ENCODE peak calls at places on chromosomes 5 and 9, in four cellular contexts. F is HepG2, A is K562, P is H1. R is an unnamed sample.

GRCh38 chr9:129757045-129757444 is 4.2 kb upstream of the PTGES start:
- DNase-seq in F (no peak), A (no peak), P (no peak), R (no peak)

GRCh38 chr5:87784869-87785268 is 372.1 kb upstream of the CCNH start:
- DNase-seq in F (no peak), A (no peak), P (no peak), R (no peak)

GRCh38 chr9:95005276-95006141 is 279.0 kb downstream of the AOPEP start:
- DNase-seq in F (no peak), A (no peak), P (no peak), R (no peak)

GRCh38 chr5:132770476-132771159 is 6.4 kb downstream of the SEPTIN8 start:
- DNase-seq in F (no peak), A (no peak), P (no peak), R (no peak)

GRCh38 chr5:142520885-142521284 is 165.0 kb downstream of the FGF1 start:
- DNase-seq in F (no peak), A (no peak), P (no peak), R (no peak)

GRCh38 chr5:119287547-119288073 is 68.2 kb upstream of the TNFAIP8 start:
- DNase-seq in F (no peak), A (no peak), P (no peak), R (no peak)

GRCh38 chr9:105114318-105114717 is 130.1 kb upstream of the SLC44A1 start:
- DNase-seq in F (no peak), A (no peak), P (no peak), R (no peak)

GRCh38 chr9:116175616-116176015 is 22.0 kb downstream of the PAPPA start:
- DNase-seq in F (no peak), A (no peak), P (no peak), R (no peak)

GRCh38 chr9:21711504-21711903 is 90.9 kb upstream of the MTAP start:
- DNase-seq in F (no peak), A (no peak), P (no peak), R (no peak)

GRCh38 chr5:55650391-55650790 is 61.7 kb downstream of the SLC38A9 start:
- DNase-seq in F (no peak), A (no peak), P (no peak), R (no peak)

GRCh38 chr5:158410976-158411375 is 552.0 kb upstream of the CLINT1 start:
- DNase-seq in F (no peak), A (no peak), P (no peak), R (no peak)

GRCh38 chr9:5976668-5977397 is 38.6 kb downstream of the RANBP6 start:
- DNase-seq in F (no peak), A (no peak), P (no peak), R (no peak)

GRCh38 chr5:138603521-138603920 is 28.3 kb upstream of the HSPA9 start:
- DNase-seq in F (no peak), A (no peak), P (no peak), R (no peak)

GRCh38 chr5:43115968-43116367 is 4.7 kb upstream of the ZNF131 start:
- DNase-seq in F (peak; percentile 17), A (no peak), P (no peak), R (no peak)

GRCh38 chr5:15191012-15191411 is 309.0 kb upstream of the FBXL7 start:
- DNase-seq in F (no peak), A (no peak), P (no peak), R (no peak)

GRCh38 chr9:69295872-69296562 is 29.0 kb upstream of the ENTREP1 start:
- DNase-seq in F (no peak), A (no peak), P (no peak), R (no peak)

GRCh38 chr9:94627287-94627686 is 12.0 kb downstream of the FBP1 start:
- DNase-seq in F (no peak), A (no peak), P (no peak), R (no peak)

GRCh38 chr5:153135416-153135815 is 355.1 kb upstream of the GRIA1 start:
- DNase-seq in F (no peak), A (no peak), P (no peak), R (no peak)

GRCh38 chr9:82354260-82354659 is 365.7 kb downstream of the SPATA31D1 start:
- DNase-seq in F (no peak), A (no peak), P (no peak), R (no peak)

GRCh38 chr5:107696071-107696470 is 25.3 kb upstream of the EFNA5 start:
- DNase-seq in F (no peak), A (no peak), P (no peak), R (peak; percentile 36)

GRCh38 chr5:58116346-58116745 is 343.5 kb downstream of the PLK2 start:
- DNase-seq in F (no peak), A (no peak), P (no peak), R (no peak)

GRCh38 chr9:94799578-94800264 is 73.2 kb downstream of the AOPEP start:
- DNase-seq in F (no peak), A (no peak), P (no peak), R (no peak)

GRCh38 chr5:36060516-36060885 is 6.2 kb downstream of the UGT3A2 start:
- DNase-seq in F (no peak), A (peak; percentile 26), P (no peak), R (no peak)

GRCh38 chr5:145925803-145926202 is 10.6 kb upstream of the SH3RF2 start:
- DNase-seq in F (no peak), A (no peak), P (no peak), R (no peak)

GRCh38 chr5:65913519-65913918 is 12.9 kb upstream of the ERBIN start:
- DNase-seq in F (peak; percentile 63), A (no peak), P (no peak), R (no peak)

GRCh38 chr9:89905628-89906338 is 301.0 kb downstream of the GADD45G start:
- DNase-seq in F (no peak), A (no peak), P (peak; percentile 41), R (no peak)

DNA sequence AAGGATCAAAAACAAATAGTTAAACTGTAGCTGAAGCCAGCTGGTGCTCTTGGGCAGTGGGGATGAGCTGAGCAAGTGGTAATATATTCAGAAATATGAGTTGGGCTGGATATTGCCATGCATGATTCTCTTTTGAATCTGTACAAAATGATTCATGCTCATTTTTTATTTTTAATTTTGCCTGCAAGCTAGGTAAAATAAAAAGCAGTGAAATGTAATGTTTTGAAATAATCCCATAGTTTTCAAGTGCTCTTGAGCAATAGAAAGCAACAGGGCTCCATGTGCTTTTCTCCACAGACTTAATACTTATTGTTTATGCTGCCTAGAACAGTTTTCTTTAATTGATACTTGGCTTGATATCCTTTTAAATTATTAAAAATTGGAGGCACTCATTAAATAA is 489.3 kb downstream of the TLE4 start:
- DNase-seq in F (no peak), A (no peak), P (no peak), R (no peak)
- TF ChIP-seq JUN in F (no peak), A (no peak), P (no peak), R (no peak)

GRCh38 chr9:117224676-117225075 is 190.2 kb downstream of the ASTN2 start:
- DNase-seq in F (no peak), A (no peak), P (no peak), R (no peak)
- TF ChIP-seq ATF3 in F (no peak), A (no peak), P (peak; percentile 66), R (no peak)

GRCh38 chr5:177358333-177358939 is 712 bp downstream of the RGS14 start:
- DNase-seq in F (no peak), A (no peak), P (no peak), R (no peak)

GRCh38 chr5:177356756-177357458 is 817 bp upstream of the RGS14 start:
- DNase-seq in F (no peak), A (no peak), P (no peak), R (no peak)

GRCh38 chr5:177355868-177356168 is 1.9 kb upstream of the RGS14 start:
- DNase-seq in F (no peak), A (no peak), P (no peak), R (no peak)

GRCh38 chr5:177359451-177359851 is 1.7 kb downstream of the RGS14 start:
- DNase-seq in F (no peak), A (no peak), P (no peak), R (no peak)

DNA sequence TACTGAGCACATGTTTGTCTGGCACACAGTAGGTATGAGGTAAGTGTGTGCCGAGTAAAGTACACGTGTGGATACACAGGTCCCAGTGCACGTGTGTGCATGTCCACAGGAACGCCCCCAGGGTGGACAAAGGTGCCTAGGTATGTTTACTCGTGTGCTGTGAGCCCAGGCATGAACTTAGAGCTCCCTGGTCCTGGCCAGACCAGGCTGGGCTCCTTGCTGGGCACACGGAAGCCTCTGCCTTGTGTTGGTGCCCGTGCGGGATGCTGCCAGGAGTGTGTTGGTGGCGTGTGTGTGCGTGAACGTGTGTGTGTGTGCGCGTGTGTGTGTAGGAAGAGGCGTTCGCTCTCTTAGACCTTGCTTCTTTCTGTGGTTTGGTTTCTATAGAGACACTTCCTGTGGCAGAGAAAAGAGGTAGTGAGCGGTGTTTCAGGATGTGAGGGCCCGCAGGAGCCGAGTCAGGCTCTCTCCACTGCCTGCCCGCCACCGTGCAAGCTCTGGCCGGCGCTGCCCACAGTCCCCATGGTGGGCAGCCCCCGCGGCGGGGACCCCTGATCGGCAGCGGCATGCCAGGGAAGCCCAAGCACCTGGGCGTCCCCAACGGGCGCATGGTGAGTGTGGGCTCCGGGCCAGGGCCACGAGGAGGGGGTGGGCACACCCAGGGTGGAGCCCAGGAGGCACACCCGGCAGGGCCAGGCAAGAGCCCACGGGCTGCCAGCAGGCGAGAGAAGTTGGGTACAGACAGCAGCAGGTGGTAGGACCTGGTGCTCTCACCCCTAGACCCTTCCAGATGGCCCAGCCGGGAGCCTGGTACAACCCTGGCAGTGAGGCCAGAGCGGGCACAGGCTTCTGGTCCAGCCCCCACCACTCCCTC is at the start of gene RGS14:
- DNase-seq in F (no peak), A (no peak), P (no peak), R (no peak)
- TF ChIP-seq JUN in F (no peak), A (no peak), P (no peak), R (no peak)

DNA sequence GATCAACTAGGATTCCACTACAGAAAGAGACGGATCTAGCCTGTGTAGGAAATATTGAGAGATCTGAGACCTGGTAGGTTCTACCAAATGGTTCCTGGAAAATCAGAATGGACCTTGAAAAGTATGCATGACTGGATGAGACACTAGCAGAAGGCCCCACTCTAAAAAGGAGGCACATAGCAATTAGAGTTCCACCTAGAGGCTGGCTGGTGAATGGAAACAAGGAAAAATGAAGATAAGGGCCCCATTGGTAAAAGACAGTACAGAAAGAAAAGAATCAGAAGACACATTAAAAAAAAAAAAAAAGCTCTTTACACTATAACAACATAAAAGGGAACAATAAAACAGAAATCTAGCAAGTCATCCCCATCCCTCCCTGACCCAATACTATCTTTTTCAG is 518.5 kb downstream of the NR2F1-AS1 start:
- DNase-seq in F (no peak), A (no peak), P (no peak), R (no peak)
- TF ChIP-seq ATF3 in F (no peak), A (no peak), P (no peak), R (no peak)

GRCh38 chr5:178429541-178430186 is 160.5 kb downstream of the COL23A1 start:
- DNase-seq in F (no peak), A (no peak), P (peak; percentile 29), R (no peak)
- TF ChIP-seq JUN in F (no peak), A (no peak), P (no peak), R (no peak)